ENCODE peak calls at places on chromosomes 5 and 9, in four cellular contexts. Z is K562, C is HepG2, F is GM12878. D is an unnamed sample. For H3K9me3, the result is how much of the 10 kb centered on the place peaks cover.

GRCh38 chr9:99126312-99126711 is 21.4 kb downstream of the TGFBR1 start:
- DNase-seq in C (no peak), F (no peak), Z (no peak), D (no peak)

GRCh38 chr5:138595396-138595795 is 20.2 kb upstream of the HSPA9 start:
- DNase-seq in Z (no peak), F (no peak), C (no peak), D (no peak)

GRCh38 chr9:113428062-113428600 is 17.6 kb downstream of the C9orf43 start:
- DNase-seq in C (no peak), Z (no peak), F (no peak), D (no peak)

GRCh38 chr5:68086857-68087256 is 128.7 kb upstream of the PIK3R1 start:
- DNase-seq in F (no peak), C (no peak), Z (no peak), D (peak)

GRCh38 chr9:79266986-79267385 is 304.8 kb upstream of the TLE4 start:
- DNase-seq in C (no peak), Z (no peak), F (no peak), D (no peak)

GRCh38 chr9:35267716-35268115 is 105.9 kb downstream of the UNC13B start:
- DNase-seq in C (no peak), Z (no peak), F (no peak), D (no peak)

GRCh38 chr5:143495823-143496275 is 92.4 kb upstream of the NR3C1 start:
- DNase-seq in Z (no peak), C (no peak), F (no peak), D (peak)

GRCh38 chr5:67648201-67648671 is 451.6 kb upstream of the CD180 start:
- DNase-seq in C (no peak), Z (no peak), F (no peak), D (peak)

GRCh38 chr5:43066231-43066798 is 26.2 kb upstream of the ANXA2R start:
- DNase-seq in F (peak), Z (peak), C (peak), D (peak)

GRCh38 chr9:95264954-95265615 is 52.4 kb downstream of the FANCC start:
- DNase-seq in C (no peak), F (no peak), Z (no peak), D (peak)

GRCh38 chr5:35136386-35136785 is 88.6 kb upstream of the AGXT2 start:
- DNase-seq in F (no peak), C (no peak), Z (no peak), D (no peak)

GRCh38 chr5:179788193-179788854 is 5.5 kb upstream of the LTC4S start:
- DNase-seq in F (no peak), Z (no peak), C (no peak), D (no peak)

GRCh38 chr5:161900981-161901380 is 53.1 kb downstream of the GABRA1 start:
- DNase-seq in F (no peak), C (no peak), Z (no peak), D (no peak)

GRCh38 chr9:9337129-9337528 is 1275.7 kb downstream of the PTPRD start:
- DNase-seq in C (no peak), F (no peak), Z (no peak), D (no peak)

GRCh38 chr5:32455311-32455710 is 10.8 kb upstream of the ZFR start:
- DNase-seq in F (no peak), Z (no peak), C (no peak), D (no peak)

GRCh38 chr5:100270323-100270771 is 264.8 kb upstream of the FAM174A start:
- DNase-seq in F (no peak), C (no peak), Z (no peak), D (peak)

GRCh38 chr9:125617087-125617486 is 89.9 kb downstream of the MAPKAP1 start:
- DNase-seq in C (no peak), Z (no peak), F (no peak), D (no peak)
- TF ChIP-seq MYC in C (no peak), Z (no peak), F (no peak), D (no peak)

GRCh38 chr9:126498331-126498730 is 115.4 kb upstream of the LMX1B start:
- DNase-seq in F (no peak), C (no peak), Z (no peak), D (no peak)
- H3K9me3 ChIP-seq in F (under half), C (under half), Z (under half), D (under half)

DNA sequence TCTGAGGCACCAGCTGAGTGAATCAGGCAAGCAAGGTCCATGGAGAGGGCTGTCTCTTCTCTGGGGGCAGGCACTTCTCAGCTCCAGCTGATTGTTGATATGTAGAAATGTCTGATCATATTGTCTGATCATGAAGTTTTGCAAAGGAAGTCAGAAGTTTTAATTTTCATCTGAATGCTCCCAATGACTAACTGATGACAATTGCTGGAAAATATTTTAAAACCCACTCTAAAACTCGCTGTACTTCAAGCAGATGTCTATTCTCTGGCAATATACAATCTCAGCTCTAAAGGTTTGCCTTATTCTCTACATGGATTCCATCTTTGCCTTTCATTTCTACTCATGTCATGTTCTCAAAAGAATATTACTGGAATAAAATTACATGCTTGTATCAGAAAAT is 12.7 kb downstream of the PLK2 start:
- DNase-seq in C (no peak), F (no peak), Z (no peak), D (no peak)
- TF ChIP-seq EZH2 in C (no peak), F (no peak), Z (no peak), D (no peak)

GRCh38 chr5:72556351-72557146 is 49.3 kb upstream of the ZNF366 start:
- DNase-seq in C (peak), F (peak), Z (no peak), D (peak)
- TF ChIP-seq MYC in C (peak), F (no peak), Z (no peak), D (no peak)

D was measured in endothelial cell of umbilical vein.